ENCODE peak calls at places on chromosomes 1 and 21, in eight cellular contexts. One of them, this sample, is unnamed.

GRCh38 chr1:99603699-99604595 is 42.0 kb upstream of the PALMD start:
- DNase-seq in GM04504: no peak
- DNase-seq in small intestine: no peak
- DNase-seq in hepatic stellate cell: no peak
- DNase-seq in activated T-cell treated with anti-CD3 and anti-CD28 coated beads for 4 hours: no peak
- DNase-seq in erythroblast: no peak
- DNase-seq in NCI-H2029: no peak
- DNase-seq in stimulated activated CD4-positive, alpha-beta T cell treated with anti-CD3 and anti-CD28 coated beads, Interleukin-2, amount 100 ng/mL, for 4 hours: no peak
- DNase-seq in this sample: no peak

GRCh38 chr1:244844155-244845121 is 9.0 kb downstream of the COX20 start:
- DNase-seq in hepatic stellate cell: no peak
- DNase-seq in activated T-cell treated with anti-CD3 and anti-CD28 coated beads for 4 hours: no peak
- DNase-seq in stimulated activated CD4-positive, alpha-beta T cell treated with anti-CD3 and anti-CD28 coated beads, Interleukin-2, amount 100 ng/mL, for 4 hours: no peak
- DNase-seq in GM04504: no peak
- DNase-seq in erythroblast: no peak
- DNase-seq in small intestine: no peak
- DNase-seq in NCI-H2029: no peak
- DNase-seq in this sample: no peak

GRCh38 chr1:229199892-229200291 is 71.0 kb upstream of the RAB4A start:
- DNase-seq in GM04504: no peak
- DNase-seq in hepatic stellate cell: no peak
- DNase-seq in activated T-cell treated with anti-CD3 and anti-CD28 coated beads for 4 hours: no peak
- DNase-seq in stimulated activated CD4-positive, alpha-beta T cell treated with anti-CD3 and anti-CD28 coated beads, Interleukin-2, amount 100 ng/mL, for 4 hours: no peak
- DNase-seq in NCI-H2029: no peak
- DNase-seq in small intestine: no peak
- DNase-seq in erythroblast: no peak
- DNase-seq in this sample: no peak

GRCh38 chr21:26798856-26799751 is 46.1 kb downstream of the ADAMTS1 start:
- DNase-seq in activated T-cell treated with anti-CD3 and anti-CD28 coated beads for 4 hours: no peak
- DNase-seq in NCI-H2029: peak
- DNase-seq in GM04504: no peak
- DNase-seq in hepatic stellate cell: no peak
- DNase-seq in small intestine: no peak
- DNase-seq in erythroblast: no peak
- DNase-seq in stimulated activated CD4-positive, alpha-beta T cell treated with anti-CD3 and anti-CD28 coated beads, Interleukin-2, amount 100 ng/mL, for 4 hours: no peak
- DNase-seq in this sample: peak

GRCh38 chr1:220386494-220387195 is 114.4 kb upstream of the RAB3GAP2 start:
- DNase-seq in small intestine: no peak
- DNase-seq in activated T-cell treated with anti-CD3 and anti-CD28 coated beads for 4 hours: no peak
- DNase-seq in GM04504: no peak
- DNase-seq in hepatic stellate cell: no peak
- DNase-seq in stimulated activated CD4-positive, alpha-beta T cell treated with anti-CD3 and anti-CD28 coated beads, Interleukin-2, amount 100 ng/mL, for 4 hours: no peak
- DNase-seq in NCI-H2029: no peak
- DNase-seq in erythroblast: no peak
- DNase-seq in this sample: no peak

GRCh38 chr1:174818951-174819350 is 180.8 kb upstream of the CACYBP start:
- DNase-seq in GM04504: no peak
- DNase-seq in hepatic stellate cell: no peak
- DNase-seq in stimulated activated CD4-positive, alpha-beta T cell treated with anti-CD3 and anti-CD28 coated beads, Interleukin-2, amount 100 ng/mL, for 4 hours: no peak
- DNase-seq in activated T-cell treated with anti-CD3 and anti-CD28 coated beads for 4 hours: no peak
- DNase-seq in small intestine: peak
- DNase-seq in erythroblast: peak
- DNase-seq in NCI-H2029: no peak
- DNase-seq in this sample: peak

GRCh38 chr21:33026878-33027400 is 1.2 kb downstream of the OLIG2 start:
- DNase-seq in small intestine: no peak
- DNase-seq in stimulated activated CD4-positive, alpha-beta T cell treated with anti-CD3 and anti-CD28 coated beads, Interleukin-2, amount 100 ng/mL, for 4 hours: no peak
- DNase-seq in activated T-cell treated with anti-CD3 and anti-CD28 coated beads for 4 hours: no peak
- DNase-seq in NCI-H2029: no peak
- DNase-seq in hepatic stellate cell: no peak
- DNase-seq in erythroblast: peak
- DNase-seq in GM04504: no peak
- DNase-seq in this sample: peak

GRCh38 chr1:118783095-118783758 is 204.9 kb downstream of the TBX15 start:
- DNase-seq in activated T-cell treated with anti-CD3 and anti-CD28 coated beads for 4 hours: no peak
- DNase-seq in GM04504: no peak
- DNase-seq in erythroblast: no peak
- DNase-seq in stimulated activated CD4-positive, alpha-beta T cell treated with anti-CD3 and anti-CD28 coated beads, Interleukin-2, amount 100 ng/mL, for 4 hours: no peak
- DNase-seq in hepatic stellate cell: no peak
- DNase-seq in NCI-H2029: peak
- DNase-seq in small intestine: no peak
- DNase-seq in this sample: peak

GRCh38 chr1:29279896-29280779 is 43.8 kb downstream of the PTPRU start:
- DNase-seq in stimulated activated CD4-positive, alpha-beta T cell treated with anti-CD3 and anti-CD28 coated beads, Interleukin-2, amount 100 ng/mL, for 4 hours: no peak
- DNase-seq in erythroblast: no peak
- DNase-seq in small intestine: no peak
- DNase-seq in NCI-H2029: no peak
- DNase-seq in GM04504: no peak
- DNase-seq in activated T-cell treated with anti-CD3 and anti-CD28 coated beads for 4 hours: no peak
- DNase-seq in hepatic stellate cell: no peak
- DNase-seq in this sample: no peak